ENCODE peak calls at places on chromosomes 2 and 18, in eight cellular contexts. One of them, this sample, is unnamed.

GRCh38 chr2:33142874-33143273 is 196.1 kb downstream of the LTBP1 start:
- DNase-seq in cardiac fibroblast: no peak
- DNase-seq in pancreas: no peak
- DNase-seq in left lung: no peak
- DNase-seq in A673: no peak
- DNase-seq in Caco-2: no peak
- DNase-seq in HCT116: no peak
- DNase-seq in fibroblast of lung: no peak
- DNase-seq in this sample: no peak

GRCh38 chr2:17869128-17869527 is 9.3 kb upstream of the KCNS3 start:
- DNase-seq in cardiac fibroblast: no peak
- DNase-seq in pancreas: no peak
- DNase-seq in left lung: no peak
- DNase-seq in A673: no peak
- DNase-seq in Caco-2: no peak
- DNase-seq in HCT116: peak
- DNase-seq in fibroblast of lung: peak
- DNase-seq in this sample: no peak

GRCh38 chr2:98825404-98825803 is 94.5 kb upstream of the MGAT4A start:
- DNase-seq in cardiac fibroblast: no peak
- DNase-seq in pancreas: no peak
- DNase-seq in left lung: no peak
- DNase-seq in A673: no peak
- DNase-seq in Caco-2: no peak
- DNase-seq in HCT116: no peak
- DNase-seq in fibroblast of lung: no peak
- DNase-seq in this sample: no peak

GRCh38 chr2:233449071-233449901 is 95.0 kb downstream of the DGKD start:
- DNase-seq in cardiac fibroblast: peak
- DNase-seq in pancreas: peak
- DNase-seq in left lung: no peak
- DNase-seq in A673: peak
- DNase-seq in Caco-2: no peak
- DNase-seq in HCT116: no peak
- DNase-seq in fibroblast of lung: peak
- DNase-seq in this sample: no peak

GRCh38 chr2:156476516-156477206 is 40.5 kb downstream of the GPD2 start:
- DNase-seq in cardiac fibroblast: peak
- DNase-seq in pancreas: no peak
- DNase-seq in left lung: no peak
- DNase-seq in A673: no peak
- DNase-seq in Caco-2: no peak
- DNase-seq in HCT116: no peak
- DNase-seq in fibroblast of lung: peak
- DNase-seq in this sample: no peak

GRCh38 chr2:46648141-46648742 is 168.9 kb downstream of the TMEM247 start:
- DNase-seq in cardiac fibroblast: peak
- DNase-seq in pancreas: no peak
- DNase-seq in left lung: no peak
- DNase-seq in A673: no peak
- DNase-seq in Caco-2: peak
- DNase-seq in HCT116: no peak
- DNase-seq in fibroblast of lung: peak
- DNase-seq in this sample: no peak

GRCh38 chr2:75654012-75654411 is 7.4 kb downstream of the MRPL19 start:
- DNase-seq in cardiac fibroblast: no peak
- DNase-seq in pancreas: no peak
- DNase-seq in left lung: no peak
- DNase-seq in A673: no peak
- DNase-seq in Caco-2: no peak
- DNase-seq in HCT116: no peak
- DNase-seq in fibroblast of lung: no peak
- DNase-seq in this sample: no peak

GRCh38 chr2:71609029-71609428 is 155.7 kb downstream of the DYSF start:
- DNase-seq in cardiac fibroblast: no peak
- DNase-seq in pancreas: peak
- DNase-seq in left lung: peak
- DNase-seq in A673: no peak
- DNase-seq in Caco-2: no peak
- DNase-seq in HCT116: no peak
- DNase-seq in fibroblast of lung: no peak
- DNase-seq in this sample: no peak

GRCh38 chr2:157176602-157177001 is 80.9 kb upstream of the GALNT5 start:
- DNase-seq in cardiac fibroblast: no peak
- DNase-seq in pancreas: no peak
- DNase-seq in left lung: no peak
- DNase-seq in A673: no peak
- DNase-seq in Caco-2: no peak
- DNase-seq in HCT116: no peak
- DNase-seq in fibroblast of lung: no peak
- DNase-seq in this sample: no peak

GRCh38 chr2:109009920-109010610 is 21.0 kb upstream of the EDAR start:
- DNase-seq in cardiac fibroblast: peak
- DNase-seq in pancreas: no peak
- DNase-seq in left lung: no peak
- DNase-seq in A673: no peak
- DNase-seq in Caco-2: no peak
- DNase-seq in HCT116: no peak
- DNase-seq in fibroblast of lung: no peak
- DNase-seq in this sample: no peak

GRCh38 chr18:29383311-29384273 is 1206.7 kb upstream of the CDH2 start:
- DNase-seq in cardiac fibroblast: peak
- DNase-seq in pancreas: no peak
- DNase-seq in left lung: no peak
- DNase-seq in A673: no peak
- DNase-seq in Caco-2: no peak
- DNase-seq in HCT116: no peak
- DNase-seq in fibroblast of lung: peak
- DNase-seq in this sample: no peak
- H3K4me3 ChIP-seq in cardiac fibroblast: no peak
- H3K4me3 ChIP-seq in pancreas: no peak
- H3K4me3 ChIP-seq in left lung: no peak
- H3K4me3 ChIP-seq in A673: no peak
- H3K4me3 ChIP-seq in Caco-2: no peak
- H3K4me3 ChIP-seq in HCT116: no peak
- H3K4me3 ChIP-seq in fibroblast of lung: no peak
- H3K4me3 ChIP-seq in this sample: no peak

DNA sequence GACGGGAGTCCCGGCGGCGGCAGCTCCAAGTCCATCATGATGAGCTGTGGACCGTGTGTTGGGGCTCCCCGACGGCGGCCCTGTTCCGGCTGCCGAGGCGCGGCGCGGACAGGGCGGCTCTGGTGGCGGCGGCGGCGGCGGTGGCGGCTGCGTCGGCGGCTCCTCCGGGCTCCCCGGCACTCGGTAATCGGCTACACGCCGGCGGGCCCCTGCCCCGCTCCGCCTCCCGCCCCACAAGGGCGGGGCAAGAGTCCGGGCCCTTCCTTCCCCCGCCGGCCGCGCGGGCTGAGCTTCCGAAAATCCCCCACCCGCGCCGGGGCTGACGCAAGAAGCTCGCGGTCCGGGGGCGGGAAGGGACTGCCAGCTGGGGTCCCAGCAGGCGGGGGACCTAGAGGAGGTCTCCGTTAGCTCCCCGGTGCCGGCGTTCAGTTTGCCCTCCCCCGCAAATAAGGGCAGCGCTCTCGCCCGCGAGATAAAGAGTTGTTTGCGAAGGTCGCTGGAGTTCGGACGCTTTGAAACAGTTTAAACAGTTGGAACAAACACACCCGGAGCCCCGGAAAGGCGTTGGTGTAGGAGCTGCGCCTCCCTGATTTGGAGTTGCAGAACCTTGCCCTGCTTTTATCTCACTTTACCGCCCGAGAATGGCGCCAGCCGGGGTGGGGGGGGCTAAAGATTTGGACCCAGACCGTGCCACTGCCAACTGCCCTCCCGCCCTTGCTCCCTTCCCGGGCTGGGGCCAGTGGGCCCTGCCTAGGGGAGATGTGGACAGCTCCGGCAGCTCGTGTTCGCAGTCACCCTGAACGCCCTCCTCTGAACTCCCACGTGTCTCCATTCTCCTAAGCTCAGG is at the start of gene NFE2L2:
- DNase-seq in cardiac fibroblast: peak
- DNase-seq in pancreas: peak
- DNase-seq in left lung: peak
- DNase-seq in A673: peak
- DNase-seq in Caco-2: peak
- DNase-seq in HCT116: peak
- DNase-seq in fibroblast of lung: peak
- DNase-seq in this sample: peak
- TF ChIP-seq CTCF in cardiac fibroblast: no peak
- TF ChIP-seq CTCF in pancreas: no peak
- TF ChIP-seq CTCF in left lung: no peak
- TF ChIP-seq CTCF in A673: no peak
- TF ChIP-seq CTCF in Caco-2: no peak
- TF ChIP-seq CTCF in HCT116: no peak
- TF ChIP-seq CTCF in fibroblast of lung: no peak
- TF ChIP-seq CTCF in this sample: no peak

GRCh38 chr2:12587729-12588522 is 128.8 kb upstream of the TRIB2 start:
- DNase-seq in cardiac fibroblast: peak
- DNase-seq in pancreas: no peak
- DNase-seq in left lung: no peak
- DNase-seq in A673: no peak
- DNase-seq in Caco-2: no peak
- DNase-seq in HCT116: no peak
- DNase-seq in fibroblast of lung: peak
- DNase-seq in this sample: peak
- H3K4me3 ChIP-seq in cardiac fibroblast: no peak
- H3K4me3 ChIP-seq in pancreas: no peak
- H3K4me3 ChIP-seq in left lung: no peak
- H3K4me3 ChIP-seq in A673: no peak
- H3K4me3 ChIP-seq in Caco-2: no peak
- H3K4me3 ChIP-seq in HCT116: no peak
- H3K4me3 ChIP-seq in fibroblast of lung: no peak
- H3K4me3 ChIP-seq in this sample: no peak

GRCh38 chr18:68848242-68848641 is 50.4 kb downstream of the CCDC102B start:
- DNase-seq in cardiac fibroblast: no peak
- DNase-seq in pancreas: no peak
- DNase-seq in left lung: no peak
- DNase-seq in A673: peak
- DNase-seq in Caco-2: no peak
- DNase-seq in HCT116: no peak
- DNase-seq in fibroblast of lung: no peak
- DNase-seq in this sample: no peak

GRCh38 chr18:68843467-68844089 is 45.7 kb downstream of the CCDC102B start:
- DNase-seq in cardiac fibroblast: peak
- DNase-seq in pancreas: no peak
- DNase-seq in left lung: no peak
- DNase-seq in A673: no peak
- DNase-seq in Caco-2: no peak
- DNase-seq in HCT116: no peak
- DNase-seq in fibroblast of lung: peak
- DNase-seq in this sample: no peak

DNA sequence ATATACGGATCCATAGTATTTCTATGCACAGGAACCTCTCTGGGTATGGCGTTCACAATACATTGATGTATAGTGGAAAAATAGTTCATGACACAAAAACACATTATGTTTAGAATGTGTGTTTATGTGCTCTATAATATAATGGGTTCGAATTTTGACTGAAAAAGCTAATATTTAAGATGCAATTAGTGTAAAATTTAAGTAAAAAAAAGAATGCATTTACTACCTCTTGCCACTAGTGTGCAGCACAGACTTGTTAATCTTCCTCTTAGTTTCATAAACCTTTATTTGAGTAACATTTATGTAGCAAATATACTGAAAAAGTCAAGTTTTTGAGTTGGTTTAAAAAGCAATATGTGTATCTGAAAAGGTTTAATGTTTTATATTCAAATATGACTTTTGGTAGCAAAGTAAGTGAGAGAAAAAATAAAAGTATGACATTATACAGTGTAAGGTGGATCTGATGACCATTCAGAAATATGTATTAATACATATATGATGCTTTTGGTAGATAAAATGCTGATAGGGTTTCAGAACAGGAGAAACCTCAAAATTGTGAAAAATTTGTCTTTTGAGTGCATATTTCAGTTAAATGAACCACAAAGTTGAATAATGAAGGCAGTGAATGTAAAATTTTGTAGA is 49.5 kb downstream of the CCDC102B start:
- DNase-seq in cardiac fibroblast: peak
- DNase-seq in pancreas: no peak
- DNase-seq in left lung: no peak
- DNase-seq in A673: peak
- DNase-seq in Caco-2: peak
- DNase-seq in HCT116: peak
- DNase-seq in fibroblast of lung: peak
- DNase-seq in this sample: peak
- TF ChIP-seq CTCF in cardiac fibroblast: peak
- TF ChIP-seq CTCF in pancreas: peak
- TF ChIP-seq CTCF in left lung: peak
- TF ChIP-seq CTCF in A673: peak
- TF ChIP-seq CTCF in Caco-2: peak
- TF ChIP-seq CTCF in HCT116: peak
- TF ChIP-seq CTCF in fibroblast of lung: peak
- TF ChIP-seq CTCF in this sample: peak

DNA sequence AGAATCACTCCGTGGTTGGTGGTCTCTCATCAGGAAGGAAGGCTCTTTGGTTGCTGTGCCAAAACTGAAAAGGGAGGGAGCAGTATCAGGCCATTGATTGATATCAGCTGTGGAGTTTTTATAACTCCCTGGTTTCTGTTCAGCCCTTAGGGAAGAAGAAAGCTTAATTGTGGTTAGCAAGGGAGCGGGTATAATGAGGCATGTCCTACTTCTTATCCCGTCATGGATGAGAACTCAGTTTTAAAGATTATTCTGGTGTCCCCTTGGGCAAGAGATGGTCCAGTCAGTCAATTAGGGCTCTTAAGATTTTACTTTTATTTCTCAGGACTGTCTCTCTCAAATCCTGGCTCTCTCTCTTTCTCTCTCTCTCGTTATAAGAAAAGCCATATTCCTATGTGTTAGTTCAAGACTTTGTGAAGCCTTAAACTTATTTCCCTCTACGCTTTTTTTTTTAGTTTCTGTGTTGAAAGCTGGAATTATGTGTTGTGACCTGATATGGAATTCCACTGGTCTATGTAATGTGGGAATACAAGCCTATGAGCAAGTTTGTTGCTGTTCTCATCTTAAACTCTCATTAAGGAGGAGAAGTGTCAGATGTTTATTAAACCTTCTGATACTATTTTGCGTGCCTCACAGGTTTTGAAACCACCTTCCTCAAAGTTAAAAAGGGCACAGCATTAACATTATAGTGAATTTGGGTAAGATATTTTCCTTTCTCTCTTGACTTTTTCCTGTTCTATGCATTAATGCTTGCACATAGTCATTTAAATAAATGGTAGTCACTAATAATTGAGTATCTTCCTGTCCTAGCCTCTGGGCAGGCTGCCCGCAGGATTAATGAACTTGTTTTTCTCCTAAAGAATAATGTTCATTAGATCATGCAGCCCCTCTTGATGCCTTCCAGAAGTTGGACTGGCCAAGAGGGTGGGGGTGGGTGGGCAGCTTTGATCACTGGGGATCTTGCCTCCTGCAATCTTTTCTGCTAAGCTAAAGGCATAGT is 514.2 kb upstream of the CDH2 start:
- DNase-seq in cardiac fibroblast: peak
- DNase-seq in pancreas: no peak
- DNase-seq in left lung: no peak
- DNase-seq in A673: no peak
- DNase-seq in Caco-2: no peak
- DNase-seq in HCT116: no peak
- DNase-seq in fibroblast of lung: no peak
- DNase-seq in this sample: no peak
- H3K4me3 ChIP-seq in cardiac fibroblast: no peak
- H3K4me3 ChIP-seq in pancreas: no peak
- H3K4me3 ChIP-seq in left lung: no peak
- H3K4me3 ChIP-seq in A673: no peak
- H3K4me3 ChIP-seq in Caco-2: no peak
- H3K4me3 ChIP-seq in HCT116: no peak
- H3K4me3 ChIP-seq in fibroblast of lung: no peak
- H3K4me3 ChIP-seq in this sample: no peak